ENCODE peak calls at places on chromosomes 5 and 9, in four cellular contexts. One of them, this sample, is unnamed.

GRCh38 chr5:142053434-142054253 is 40.8 kb upstream of the GNPDA1 start:
- DNase-seq in stimulated activated CD8-positive, alpha-beta memory T cell treated with anti-CD3 and anti-CD28 coated beads, Interleukin-15, amount 100 ng/mL, for 1 hour: no peak
- DNase-seq in foreskin fibroblast: peak
- DNase-seq in MM.1S: no peak
- DNase-seq in this sample: no peak

GRCh38 chr5:77568555-77568954 is 70.0 kb downstream of the OTP start:
- DNase-seq in foreskin fibroblast: no peak
- DNase-seq in MM.1S: no peak
- DNase-seq in stimulated activated CD8-positive, alpha-beta memory T cell treated with anti-CD3 and anti-CD28 coated beads, Interleukin-15, amount 100 ng/mL, for 1 hour: no peak
- DNase-seq in this sample: no peak

GRCh38 chr5:40798856-40799210 is 659 bp upstream of the PRKAA1 start:
- DNase-seq in foreskin fibroblast: no peak
- DNase-seq in MM.1S: no peak
- DNase-seq in stimulated activated CD8-positive, alpha-beta memory T cell treated with anti-CD3 and anti-CD28 coated beads, Interleukin-15, amount 100 ng/mL, for 1 hour: no peak
- DNase-seq in this sample: no peak

GRCh38 chr5:169650701-169651331 is 13.7 kb downstream of the DOCK2 start:
- DNase-seq in foreskin fibroblast: peak
- DNase-seq in MM.1S: no peak
- DNase-seq in stimulated activated CD8-positive, alpha-beta memory T cell treated with anti-CD3 and anti-CD28 coated beads, Interleukin-15, amount 100 ng/mL, for 1 hour: no peak
- DNase-seq in this sample: no peak

GRCh38 chr5:6222121-6222520 is 156.2 kb downstream of the MED10 start:
- DNase-seq in stimulated activated CD8-positive, alpha-beta memory T cell treated with anti-CD3 and anti-CD28 coated beads, Interleukin-15, amount 100 ng/mL, for 1 hour: no peak
- DNase-seq in foreskin fibroblast: no peak
- DNase-seq in MM.1S: peak
- DNase-seq in this sample: no peak

GRCh38 chr9:125966456-125966855 is 219.3 kb downstream of the PBX3 start:
- DNase-seq in MM.1S: no peak
- DNase-seq in stimulated activated CD8-positive, alpha-beta memory T cell treated with anti-CD3 and anti-CD28 coated beads, Interleukin-15, amount 100 ng/mL, for 1 hour: no peak
- DNase-seq in foreskin fibroblast: no peak
- DNase-seq in this sample: no peak

GRCh38 chr9:95725045-95725444 is 150.4 kb upstream of the ERCC6L2 start:
- DNase-seq in MM.1S: no peak
- DNase-seq in stimulated activated CD8-positive, alpha-beta memory T cell treated with anti-CD3 and anti-CD28 coated beads, Interleukin-15, amount 100 ng/mL, for 1 hour: no peak
- DNase-seq in foreskin fibroblast: no peak
- DNase-seq in this sample: no peak

GRCh38 chr9:22742401-22742800 is 295.8 kb downstream of the DMRTA1 start:
- DNase-seq in MM.1S: no peak
- DNase-seq in foreskin fibroblast: no peak
- DNase-seq in stimulated activated CD8-positive, alpha-beta memory T cell treated with anti-CD3 and anti-CD28 coated beads, Interleukin-15, amount 100 ng/mL, for 1 hour: no peak
- DNase-seq in this sample: no peak

GRCh38 chr9:20722221-20722620 is 38.2 kb downstream of the FOCAD start:
- DNase-seq in MM.1S: no peak
- DNase-seq in foreskin fibroblast: peak
- DNase-seq in stimulated activated CD8-positive, alpha-beta memory T cell treated with anti-CD3 and anti-CD28 coated beads, Interleukin-15, amount 100 ng/mL, for 1 hour: no peak
- DNase-seq in this sample: no peak

GRCh38 chr9:134324359-134325095 is 1.7 kb upstream of the RXRA start:
- DNase-seq in stimulated activated CD8-positive, alpha-beta memory T cell treated with anti-CD3 and anti-CD28 coated beads, Interleukin-15, amount 100 ng/mL, for 1 hour: no peak
- DNase-seq in MM.1S: no peak
- DNase-seq in foreskin fibroblast: peak
- DNase-seq in this sample: no peak

GRCh38 chr9:72509053-72509452 is 12.4 kb upstream of the TMC1 start:
- DNase-seq in MM.1S: no peak
- DNase-seq in stimulated activated CD8-positive, alpha-beta memory T cell treated with anti-CD3 and anti-CD28 coated beads, Interleukin-15, amount 100 ng/mL, for 1 hour: no peak
- DNase-seq in foreskin fibroblast: peak
- DNase-seq in this sample: no peak

GRCh38 chr5:159510282-159510681 is 180.0 kb upstream of the IL12B start:
- DNase-seq in foreskin fibroblast: peak
- DNase-seq in stimulated activated CD8-positive, alpha-beta memory T cell treated with anti-CD3 and anti-CD28 coated beads, Interleukin-15, amount 100 ng/mL, for 1 hour: no peak
- DNase-seq in MM.1S: no peak
- DNase-seq in this sample: no peak

GRCh38 chr5:136051486-136052220 is 22.9 kb downstream of the TGFBI start:
- DNase-seq in MM.1S: no peak
- DNase-seq in stimulated activated CD8-positive, alpha-beta memory T cell treated with anti-CD3 and anti-CD28 coated beads, Interleukin-15, amount 100 ng/mL, for 1 hour: no peak
- DNase-seq in foreskin fibroblast: no peak
- DNase-seq in this sample: no peak

GRCh38 chr9:109191746-109192145 is 24.7 kb upstream of the FRRS1L start:
- DNase-seq in foreskin fibroblast: no peak
- DNase-seq in MM.1S: no peak
- DNase-seq in stimulated activated CD8-positive, alpha-beta memory T cell treated with anti-CD3 and anti-CD28 coated beads, Interleukin-15, amount 100 ng/mL, for 1 hour: no peak
- DNase-seq in this sample: no peak

GRCh38 chr9:109843651-109844050 is 63.7 kb downstream of the PALM2AKAP2 start:
- DNase-seq in stimulated activated CD8-positive, alpha-beta memory T cell treated with anti-CD3 and anti-CD28 coated beads, Interleukin-15, amount 100 ng/mL, for 1 hour: no peak
- DNase-seq in foreskin fibroblast: no peak
- DNase-seq in MM.1S: no peak
- DNase-seq in this sample: no peak

GRCh38 chr5:139100825-139101224 is 97.3 kb downstream of the SIL1 start:
- DNase-seq in foreskin fibroblast: peak
- DNase-seq in MM.1S: no peak
- DNase-seq in stimulated activated CD8-positive, alpha-beta memory T cell treated with anti-CD3 and anti-CD28 coated beads, Interleukin-15, amount 100 ng/mL, for 1 hour: no peak
- DNase-seq in this sample: no peak

GRCh38 chr5:96687080-96687479 is 24.9 kb downstream of the CAST start:
- DNase-seq in MM.1S: no peak
- DNase-seq in stimulated activated CD8-positive, alpha-beta memory T cell treated with anti-CD3 and anti-CD28 coated beads, Interleukin-15, amount 100 ng/mL, for 1 hour: no peak
- DNase-seq in foreskin fibroblast: no peak
- DNase-seq in this sample: no peak

GRCh38 chr5:53406630-53407316 is 73.7 kb upstream of the FST start:
- DNase-seq in foreskin fibroblast: peak
- DNase-seq in MM.1S: no peak
- DNase-seq in stimulated activated CD8-positive, alpha-beta memory T cell treated with anti-CD3 and anti-CD28 coated beads, Interleukin-15, amount 100 ng/mL, for 1 hour: no peak
- DNase-seq in this sample: no peak

GRCh38 chr9:133453651-133454050 is 6.1 kb upstream of the CACFD1 start:
- DNase-seq in MM.1S: no peak
- DNase-seq in stimulated activated CD8-positive, alpha-beta memory T cell treated with anti-CD3 and anti-CD28 coated beads, Interleukin-15, amount 100 ng/mL, for 1 hour: no peak
- DNase-seq in foreskin fibroblast: no peak
- DNase-seq in this sample: no peak

GRCh38 chr5:143638654-143639053 is 173.3 kb upstream of the HMHB1 start:
- DNase-seq in foreskin fibroblast: no peak
- DNase-seq in stimulated activated CD8-positive, alpha-beta memory T cell treated with anti-CD3 and anti-CD28 coated beads, Interleukin-15, amount 100 ng/mL, for 1 hour: no peak
- DNase-seq in MM.1S: no peak
- DNase-seq in this sample: no peak

GRCh38 chr5:115068239-115069086 is 101.2 kb downstream of the TRIM36 start:
- DNase-seq in foreskin fibroblast: peak
- DNase-seq in MM.1S: peak
- DNase-seq in stimulated activated CD8-positive, alpha-beta memory T cell treated with anti-CD3 and anti-CD28 coated beads, Interleukin-15, amount 100 ng/mL, for 1 hour: no peak
- DNase-seq in this sample: no peak

GRCh38 chr5:104016650-104017049 is 454.1 kb upstream of the NUDT12 start:
- DNase-seq in foreskin fibroblast: peak
- DNase-seq in MM.1S: no peak
- DNase-seq in stimulated activated CD8-positive, alpha-beta memory T cell treated with anti-CD3 and anti-CD28 coated beads, Interleukin-15, amount 100 ng/mL, for 1 hour: no peak
- DNase-seq in this sample: no peak

GRCh38 chr5:177300236-177300880 is 3.2 kb downstream of the RAB24 start:
- DNase-seq in MM.1S: peak
- DNase-seq in stimulated activated CD8-positive, alpha-beta memory T cell treated with anti-CD3 and anti-CD28 coated beads, Interleukin-15, amount 100 ng/mL, for 1 hour: peak
- DNase-seq in foreskin fibroblast: peak
- DNase-seq in this sample: peak

GRCh38 chr5:2563046-2563445 is 188.4 kb downstream of the IRX2 start:
- DNase-seq in stimulated activated CD8-positive, alpha-beta memory T cell treated with anti-CD3 and anti-CD28 coated beads, Interleukin-15, amount 100 ng/mL, for 1 hour: no peak
- DNase-seq in MM.1S: no peak
- DNase-seq in foreskin fibroblast: no peak
- DNase-seq in this sample: no peak

GRCh38 chr9:114034176-114034575 is 43.9 kb downstream of the AMBP start:
- DNase-seq in foreskin fibroblast: no peak
- DNase-seq in MM.1S: no peak
- DNase-seq in stimulated activated CD8-positive, alpha-beta memory T cell treated with anti-CD3 and anti-CD28 coated beads, Interleukin-15, amount 100 ng/mL, for 1 hour: no peak
- DNase-seq in this sample: no peak

GRCh38 chr9:136982232-136983051 is at the start of gene LCNL1:
- DNase-seq in stimulated activated CD8-positive, alpha-beta memory T cell treated with anti-CD3 and anti-CD28 coated beads, Interleukin-15, amount 100 ng/mL, for 1 hour: no peak
- DNase-seq in foreskin fibroblast: no peak
- DNase-seq in MM.1S: no peak
- DNase-seq in this sample: no peak

GRCh38 chr5:176639981-176640380 is 7.3 kb upstream of the TSPAN17 start:
- DNase-seq in stimulated activated CD8-positive, alpha-beta memory T cell treated with anti-CD3 and anti-CD28 coated beads, Interleukin-15, amount 100 ng/mL, for 1 hour: no peak
- DNase-seq in MM.1S: no peak
- DNase-seq in foreskin fibroblast: peak
- DNase-seq in this sample: no peak

GRCh38 chr9:112020680-112021596 is 124.3 kb downstream of the UGCG start:
- DNase-seq in MM.1S: no peak
- DNase-seq in foreskin fibroblast: peak
- DNase-seq in stimulated activated CD8-positive, alpha-beta memory T cell treated with anti-CD3 and anti-CD28 coated beads, Interleukin-15, amount 100 ng/mL, for 1 hour: no peak
- DNase-seq in this sample: no peak

GRCh38 chr5:61332369-61332745 is 299 bp downstream of the ZSWIM6 start:
- DNase-seq in MM.1S: peak
- DNase-seq in foreskin fibroblast: peak
- DNase-seq in stimulated activated CD8-positive, alpha-beta memory T cell treated with anti-CD3 and anti-CD28 coated beads, Interleukin-15, amount 100 ng/mL, for 1 hour: no peak
- DNase-seq in this sample: no peak

GRCh38 chr5:76384189-76384588 is 18.9 kb upstream of the IQGAP2 start:
- DNase-seq in foreskin fibroblast: no peak
- DNase-seq in stimulated activated CD8-positive, alpha-beta memory T cell treated with anti-CD3 and anti-CD28 coated beads, Interleukin-15, amount 100 ng/mL, for 1 hour: no peak
- DNase-seq in MM.1S: no peak
- DNase-seq in this sample: no peak

GRCh38 chr5:65774346-65774745 is 52.3 kb downstream of the NLN start:
- DNase-seq in stimulated activated CD8-positive, alpha-beta memory T cell treated with anti-CD3 and anti-CD28 coated beads, Interleukin-15, amount 100 ng/mL, for 1 hour: no peak
- DNase-seq in foreskin fibroblast: peak
- DNase-seq in MM.1S: peak
- DNase-seq in this sample: no peak

GRCh38 chr5:169071-169727 is 22.1 kb upstream of the LRRC14B start:
- DNase-seq in MM.1S: no peak
- DNase-seq in stimulated activated CD8-positive, alpha-beta memory T cell treated with anti-CD3 and anti-CD28 coated beads, Interleukin-15, amount 100 ng/mL, for 1 hour: no peak
- DNase-seq in foreskin fibroblast: peak
- DNase-seq in this sample: no peak

GRCh38 chr9:20997503-20998076 is 33.9 kb downstream of the HACD4 start:
- DNase-seq in stimulated activated CD8-positive, alpha-beta memory T cell treated with anti-CD3 and anti-CD28 coated beads, Interleukin-15, amount 100 ng/mL, for 1 hour: no peak
- DNase-seq in foreskin fibroblast: no peak
- DNase-seq in MM.1S: no peak
- DNase-seq in this sample: no peak

GRCh38 chr9:112242147-112242804 is 67.2 kb upstream of the SUSD1 start:
- DNase-seq in foreskin fibroblast: no peak
- DNase-seq in MM.1S: no peak
- DNase-seq in stimulated activated CD8-positive, alpha-beta memory T cell treated with anti-CD3 and anti-CD28 coated beads, Interleukin-15, amount 100 ng/mL, for 1 hour: no peak
- DNase-seq in this sample: no peak

GRCh38 chr9:137109250-137110146 is 5.0 kb downstream of the DPP7 start:
- DNase-seq in foreskin fibroblast: no peak
- DNase-seq in MM.1S: no peak
- DNase-seq in stimulated activated CD8-positive, alpha-beta memory T cell treated with anti-CD3 and anti-CD28 coated beads, Interleukin-15, amount 100 ng/mL, for 1 hour: no peak
- DNase-seq in this sample: no peak

GRCh38 chr9:129665814-129666511 is 516 bp downstream of the PRRX2 start:
- DNase-seq in stimulated activated CD8-positive, alpha-beta memory T cell treated with anti-CD3 and anti-CD28 coated beads, Interleukin-15, amount 100 ng/mL, for 1 hour: no peak
- DNase-seq in MM.1S: no peak
- DNase-seq in foreskin fibroblast: peak
- DNase-seq in this sample: no peak